ENCODE peak calls at places on chromosomes 6 and 20, in eight cellular contexts. Q is IMR-90; N is NCI-H1105; E is CD4-positive, alpha-beta T cell; Y is A172; M is activated gamma-delta T cell; P is amniotic stem cell; B is endothelial cell of umbilical vein. R is an unnamed sample.

GRCh38 chr6:26430787-26431186 is 9.5 kb upstream of the BTN3A3 start:
- DNase-seq in P (no peak), Y (no peak), B (no peak), M (no peak), Q (no peak), N (no peak), E (no peak), R (no peak)

GRCh38 chr6:158849899-158850806 is 31.0 kb upstream of the EZR start:
- DNase-seq in Y (peak), Q (peak), P (peak), E (peak), M (no peak), N (no peak), B (peak), R (peak)

GRCh38 chr6:139060332-139060731 is 31.8 kb downstream of the ABRACL start:
- DNase-seq in N (no peak), Y (peak), M (no peak), P (peak), Q (peak), B (no peak), E (no peak), R (no peak)

GRCh38 chr6:52540286-52540902 is 36.5 kb downstream of the TRAM2 start:
- DNase-seq in Y (peak), B (no peak), E (no peak), Q (peak), P (no peak), N (no peak), M (no peak), R (no peak)

GRCh38 chr20:62924567-62925419 is 1.5 kb downstream of the DIDO1 start:
- DNase-seq in Q (peak), N (no peak), E (no peak), P (no peak), Y (no peak), B (peak), M (no peak), R (no peak)

GRCh38 chr6:5851261-5851757 is 155.4 kb downstream of the NRN1 start:
- DNase-seq in N (no peak), M (peak), P (no peak), Q (no peak), Y (no peak), B (peak), E (peak), R (peak)

GRCh38 chr6:130794010-130794675 is 33.1 kb upstream of the SMLR1 start:
- DNase-seq in N (no peak), E (no peak), M (no peak), B (no peak), Q (no peak), Y (no peak), P (no peak), R (no peak)

GRCh38 chr6:54244430-54244829 is 63.8 kb upstream of the TINAG start:
- DNase-seq in Q (peak), M (no peak), B (peak), N (peak), P (no peak), Y (peak), E (no peak), R (no peak)

GRCh38 chr20:63775096-63775978 is 35.8 kb downstream of the SLC2A4RG start:
- DNase-seq in B (peak), N (peak), Y (no peak), P (no peak), M (no peak), E (peak), Q (peak), R (no peak)

GRCh38 chr20:24060851-24061590 is 72.4 kb upstream of the GGTLC1 start:
- DNase-seq in E (no peak), P (no peak), Q (no peak), B (no peak), Y (no peak), N (no peak), M (no peak), R (no peak)

GRCh38 chr20:24753136-24753535 is 195.9 kb upstream of the CST7 start:
- DNase-seq in Q (no peak), Y (no peak), N (no peak), E (no peak), P (no peak), M (no peak), B (no peak), R (no peak)

GRCh38 chr20:32141465-32141980 is 32.0 kb downstream of the TM9SF4 start:
- DNase-seq in B (no peak), E (no peak), P (no peak), Q (no peak), N (no peak), Y (no peak), M (no peak), R (no peak)

GRCh38 chr6:38080889-38081288 is 261.4 kb downstream of the ZFAND3 start:
- DNase-seq in E (no peak), Y (no peak), N (no peak), P (no peak), M (no peak), B (peak), Q (no peak), R (no peak)

GRCh38 chr20:44736170-44737021 is 9.3 kb upstream of the KCNK15 start:
- DNase-seq in M (no peak), B (peak), E (no peak), Y (peak), Q (peak), P (no peak), N (peak), R (peak)

GRCh38 chr6:30493643-30494250 is 4.4 kb downstream of the HLA-E start:
- DNase-seq in B (peak), N (no peak), Q (no peak), P (no peak), M (no peak), Y (no peak), E (peak), R (no peak)

GRCh38 chr20:25009218-25010145 is 16.9 kb upstream of the APMAP start:
- DNase-seq in M (no peak), N (no peak), B (no peak), P (no peak), E (no peak), Q (no peak), Y (no peak), R (no peak)

GRCh38 chr6:42454428-42454791 is 2.7 kb upstream of the TRERF1 start:
- DNase-seq in Y (no peak), P (no peak), Q (no peak), N (no peak), E (no peak), B (no peak), M (no peak), R (no peak)

GRCh38 chr6:26457407-26457795 is 354 bp upstream of the BTN2A1 start:
- DNase-seq in B (no peak), N (peak), M (no peak), E (no peak), Q (no peak), Y (no peak), P (no peak), R (peak)

GRCh38 chr6:33126101-33126714 is 50.4 kb downstream of the HLA-DPB1 start:
- DNase-seq in Q (peak), E (peak), N (peak), M (no peak), P (no peak), Y (peak), B (peak), R (peak)

R was measured in lung.